ENCODE peak calls at places on chromosomes 6 and 20, in ten cellular contexts. T is foreskin fibroblast; N is AG04449; O is adrenal gland; X is mammary epithelial cell; E is PC-3; C is left lung; V is sigmoid colon; R is astrocyte of the spinal cord; L is naive thymus-derived CD4-positive, alpha-beta T cell. I is an unnamed sample.

GRCh38 chr6:157459327-157459726 is 78.3 kb downstream of the ZDHHC14 start:
- DNase-seq in T (no peak), N (no peak), O (no peak), X (no peak), E (no peak), C (no peak), V (no peak), R (no peak), L (no peak), I (no peak)

GRCh38 chr6:26065952-26066380 is 21.3 kb upstream of the HFE start:
- DNase-seq in T (peak; percentile 90), N (no peak), O (peak; percentile 80), X (peak; percentile 72), E (peak; percentile 91), C (no peak), V (peak; percentile 85), R (peak; percentile 80), L (peak; percentile 59), I (no peak)

GRCh38 chr6:132174919-132175318 is 223.7 kb upstream of the CCN2 start:
- DNase-seq in T (no peak), N (no peak), O (no peak), X (no peak), E (no peak), C (no peak), V (no peak), R (no peak), L (no peak), I (no peak)

GRCh38 chr6:45630801-45631200 is 253.1 kb upstream of the SUPT3H start:
- DNase-seq in T (peak; percentile 53), N (no peak), O (no peak), X (no peak), E (peak; percentile 26), C (no peak), V (no peak), R (no peak), L (no peak), I (no peak)

GRCh38 chr6:141874930-141875602 is 257.7 kb upstream of the GJE1 start:
- DNase-seq in T (peak; percentile 24), N (no peak), O (no peak), X (no peak), E (no peak), C (no peak), V (no peak), R (no peak), L (no peak), I (peak; percentile 41)

GRCh38 chr6:136265101-136265500 is 15.0 kb upstream of the MTFR2 start:
- DNase-seq in T (no peak), N (no peak), O (no peak), X (no peak), E (no peak), C (no peak), V (no peak), R (no peak), L (no peak), I (no peak)

GRCh38 chr6:3245216-3245615 is 13.5 kb upstream of the PSMG4 start:
- DNase-seq in T (no peak), N (no peak), O (no peak), X (no peak), E (no peak), C (no peak), V (no peak), R (no peak), L (no peak), I (no peak)

GRCh38 chr20:46151936-46152335 is 33.8 kb downstream of the CD40 start:
- DNase-seq in T (no peak), N (no peak), O (no peak), X (no peak), E (peak; percentile 21), C (no peak), V (no peak), R (no peak), L (no peak), I (no peak)

GRCh38 chr20:32404017-32404416 is 45.9 kb downstream of the ASXL1 start:
- DNase-seq in T (no peak), N (no peak), O (no peak), X (no peak), E (no peak), C (no peak), V (no peak), R (no peak), L (no peak), I (no peak)

GRCh38 chr6:89385156-89385667 is 26.9 kb downstream of the RRAGD start:
- DNase-seq in T (no peak), N (no peak), O (no peak), X (peak; percentile 81), E (peak; percentile 66), C (no peak), V (peak; percentile 77), R (peak; percentile 40), L (no peak), I (no peak)

GRCh38 chr6:143018955-143019354 is 41.7 kb upstream of the AIG1 start:
- DNase-seq in T (peak; percentile 40), N (no peak), O (no peak), X (no peak), E (no peak), C (no peak), V (no peak), R (no peak), L (no peak), I (no peak)

GRCh38 chr6:125170376-125170775 is 16.8 kb downstream of the TPD52L1 start:
- DNase-seq in T (peak; percentile 79), N (peak; percentile 54), O (peak; percentile 52), X (peak; percentile 75), E (no peak), C (no peak), V (no peak), R (no peak), L (no peak), I (peak; percentile 66)

GRCh38 chr6:168057836-168058235 is 21.2 kb downstream of the FRMD1 start:
- DNase-seq in T (no peak), N (no peak), O (no peak), X (peak; percentile 17), E (no peak), C (peak; percentile 71), V (no peak), R (no peak), L (no peak), I (no peak)

GRCh38 chr6:137015943-137016342 is 28.8 kb downstream of the IL20RA start:
- DNase-seq in T (no peak), N (no peak), O (no peak), X (no peak), E (no peak), C (no peak), V (no peak), R (no peak), L (no peak), I (no peak)

GRCh38 chr6:43076928-43077809 is 1.1 kb downstream of the PTK7 start:
- DNase-seq in T (peak; percentile 73), N (no peak), O (no peak), X (peak; percentile 67), E (peak; percentile 53), C (peak; percentile 75), V (no peak), R (peak; percentile 47), L (no peak), I (no peak)

GRCh38 chr6:27593200-27593818 is 120.4 kb upstream of the ZNF184 start:
- DNase-seq in T (peak; percentile 38), N (no peak), O (no peak), X (no peak), E (no peak), C (no peak), V (no peak), R (no peak), L (no peak), I (no peak)
- H3K4me3 ChIP-seq in T (peak overlapping the region; percentile 52), N (peak overlapping the region; percentile 43), O (no peak overlapping the region), X (peak overlapping the region; percentile 13), E (no peak overlapping the region), C (no peak overlapping the region), V (no peak overlapping the region), R (peak overlapping the region; percentile 45), L (no peak overlapping the region), I (peak overlapping the region; percentile 46)

GRCh38 chr6:18444176-18444575 is 57.0 kb downstream of the RNF144B start:
- DNase-seq in T (no peak), N (no peak), O (no peak), X (no peak), E (no peak), C (no peak), V (no peak), R (no peak), L (no peak), I (no peak)
- H3K4me3 ChIP-seq in T (no peak overlapping the region), N (no peak overlapping the region), O (no peak overlapping the region), X (no peak overlapping the region), E (no peak overlapping the region), C (no peak overlapping the region), V (peak overlapping the region; percentile 17), R (no peak overlapping the region), L (no peak overlapping the region), I (no peak overlapping the region)

DNA sequence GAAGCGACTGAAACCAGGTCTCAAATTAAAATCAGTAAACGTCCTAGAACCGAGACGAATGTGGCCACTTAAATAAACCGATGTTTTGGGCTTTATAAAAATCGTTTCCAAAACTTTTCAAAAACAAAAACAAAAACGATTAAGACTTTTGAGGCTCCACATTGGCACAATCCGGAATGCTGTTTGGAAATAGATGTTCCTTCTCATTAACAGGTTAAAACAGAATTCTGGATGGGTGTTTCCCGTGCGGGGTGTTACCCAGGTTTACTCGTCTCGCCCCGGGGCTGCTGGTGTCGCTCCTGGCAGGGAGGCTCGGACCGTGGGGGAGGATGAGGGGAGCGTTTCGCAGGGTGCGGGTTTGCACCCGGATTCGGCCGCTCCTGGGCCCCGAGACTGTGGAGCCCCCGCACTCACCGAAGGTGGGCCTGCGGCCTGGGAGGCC is 1.2 kb downstream of the GATA5 start:
- DNase-seq in T (no peak), N (no peak), O (no peak), X (no peak), E (no peak), C (no peak), V (no peak), R (no peak), L (no peak), I (no peak)
- H3K4me3 ChIP-seq in T (no peak overlapping the region), N (no peak overlapping the region), O (no peak overlapping the region), X (no peak overlapping the region), E (no peak overlapping the region), C (peak overlapping the region; percentile 19), V (no peak overlapping the region), R (no peak overlapping the region), L (no peak overlapping the region), I (no peak overlapping the region)

GRCh38 chr6:135089901-135090300 is 35.3 kb upstream of the HBS1L start:
- DNase-seq in T (no peak), N (no peak), O (no peak), X (no peak), E (no peak), C (no peak), V (no peak), R (no peak), L (no peak), I (no peak)

GRCh38 chr6:135090819-135091218 is 36.2 kb upstream of the HBS1L start:
- DNase-seq in T (no peak), N (no peak), O (no peak), X (no peak), E (no peak), C (no peak), V (no peak), R (no peak), L (no peak), I (no peak)

GRCh38 chr6:135088232-135088760 is 33.7 kb upstream of the HBS1L start:
- DNase-seq in T (no peak), N (no peak), O (no peak), X (no peak), E (no peak), C (no peak), V (no peak), R (no peak), L (no peak), I (no peak)

GRCh38 chr6:135087803-135088202 is 33.2 kb upstream of the HBS1L start:
- DNase-seq in T (no peak), N (no peak), O (no peak), X (no peak), E (no peak), C (no peak), V (no peak), R (no peak), L (peak; percentile 80), I (no peak)

GRCh38 chr6:135088818-135089809 is 34.5 kb upstream of the HBS1L start:
- DNase-seq in T (peak; percentile 71), N (peak; percentile 2), O (no peak), X (peak; percentile 81), E (peak; percentile 50), C (no peak), V (no peak), R (peak; percentile 41), L (peak; percentile 37), I (peak; percentile 74)
- H3K4me3 ChIP-seq in T (peak overlapping the region; percentile 17), N (peak overlapping the region; percentile 29), O (no peak overlapping the region), X (no peak overlapping the region), E (no peak overlapping the region), C (no peak overlapping the region), V (no peak overlapping the region), R (no peak overlapping the region), L (peak overlapping the region; percentile 50), I (no peak overlapping the region)